ENCODE peak calls at places on chromosomes 3 and 15, in eight cellular contexts. W, L, K, O, H, S, D and N are unnamed samples.

GRCh38 chr3:128353991-128354687 is 112.6 kb downstream of the DNAJB8 start:
- ATAC-seq in W (no peak), L (no peak), K (no peak), O (peak), H (no peak), S (no peak), D (no peak), N (no peak)

GRCh38 chr3:168828536-168828935 is 732.8 kb upstream of the GOLIM4 start:
- ATAC-seq in W (no peak), L (no peak), K (no peak), O (no peak), H (no peak), S (no peak), D (no peak), N (no peak)

GRCh38 chr3:147656023-147656422 is 246.9 kb downstream of the ZIC1 start:
- ATAC-seq in W (no peak), L (no peak), K (no peak), O (no peak), H (no peak), S (no peak), D (peak), N (no peak)

GRCh38 chr15:36614016-36614415 is 34.6 kb downstream of the CDIN1 start:
- ATAC-seq in W (no peak), L (no peak), K (no peak), O (no peak), H (no peak), S (no peak), D (no peak), N (no peak)

GRCh38 chr3:2940062-2940461 is 170.1 kb downstream of the IL5RA start:
- ATAC-seq in W (no peak), L (no peak), K (no peak), O (no peak), H (no peak), S (no peak), D (no peak), N (no peak)

GRCh38 chr15:49902791-49903481 is 216.1 kb downstream of the ATP8B4 start:
- ATAC-seq in W (no peak), L (peak), K (no peak), O (no peak), H (peak), S (no peak), D (peak), N (peak)

GRCh38 chr3:114389156-114389555 is 95.3 kb downstream of the TIGIT start:
- ATAC-seq in W (peak), L (no peak), K (no peak), O (no peak), H (no peak), S (peak), D (no peak), N (no peak)

GRCh38 chr15:44319385-44319784 is 30.9 kb downstream of the GOLM2 start:
- ATAC-seq in W (peak), L (no peak), K (no peak), O (peak), H (no peak), S (no peak), D (no peak), N (no peak)

GRCh38 chr15:93302080-93302765 is 213.2 kb upstream of the RGMA start:
- ATAC-seq in W (no peak), L (no peak), K (no peak), O (no peak), H (peak), S (no peak), D (no peak), N (no peak)

GRCh38 chr3:129369711-129370110 is 58.7 kb downstream of the EFCAB12 start:
- ATAC-seq in W (no peak), L (no peak), K (no peak), O (no peak), H (no peak), S (no peak), D (no peak), N (peak)

GRCh38 chr3:55160241-55160877 is 232.5 kb upstream of the LRTM1 start:
- ATAC-seq in W (no peak), L (peak), K (no peak), O (no peak), H (peak), S (no peak), D (peak), N (no peak)

GRCh38 chr3:170047133-170047404 is 9.3 kb downstream of the GPR160 start:
- ATAC-seq in W (no peak), L (no peak), K (no peak), O (no peak), H (no peak), S (no peak), D (no peak), N (no peak)

GRCh38 chr3:29440321-29441019 is 159.6 kb downstream of the RBMS3 start:
- ATAC-seq in W (peak), L (peak), K (peak), O (no peak), H (peak), S (no peak), D (peak), N (no peak)

GRCh38 chr15:100910556-100910955 is 8.6 kb upstream of the LRRK1 start:
- ATAC-seq in W (no peak), L (no peak), K (no peak), O (no peak), H (no peak), S (no peak), D (no peak), N (no peak)

GRCh38 chr3:141795719-141796435 is 32.7 kb downstream of the GRK7 start:
- ATAC-seq in W (peak), L (peak), K (peak), O (peak), H (peak), S (peak), D (peak), N (peak)

GRCh38 chr3:45943207-45943846 is at the start of gene CXCR6:
- ATAC-seq in W (peak), L (no peak), K (no peak), O (no peak), H (no peak), S (peak), D (no peak), N (no peak)

GRCh38 chr15:57797145-57797544 is 90.6 kb downstream of the POLR2M start:
- ATAC-seq in W (no peak), L (no peak), K (no peak), O (no peak), H (no peak), S (no peak), D (peak), N (no peak)

GRCh38 chr3:151894219-151894618 is 20.8 kb downstream of the SUCNR1 start:
- ATAC-seq in W (no peak), L (no peak), K (no peak), O (no peak), H (no peak), S (no peak), D (no peak), N (no peak)

GRCh38 chr3:185702564-185703225 is 116.6 kb downstream of the SENP2 start:
- ATAC-seq in W (no peak), L (peak), K (peak), O (peak), H (peak), S (no peak), D (no peak), N (no peak)

GRCh38 chr15:71116942-71117341 is 1.7 kb downstream of the THSD4 start:
- ATAC-seq in W (no peak), L (no peak), K (no peak), O (no peak), H (peak), S (no peak), D (no peak), N (no peak)

GRCh38 chr3:50238549-50239026 is 2.6 kb downstream of the GNAI2 start:
- ATAC-seq in W (no peak), L (no peak), K (no peak), O (no peak), H (peak), S (no peak), D (peak), N (peak)

GRCh38 chr3:181252626-181253025 is 263.1 kb upstream of the DNAJC19 start:
- ATAC-seq in W (no peak), L (no peak), K (peak), O (no peak), H (no peak), S (no peak), D (no peak), N (no peak)

GRCh38 chr3:4515896-4516295 is 22.7 kb downstream of the ITPR1 start:
- ATAC-seq in W (no peak), L (no peak), K (no peak), O (no peak), H (peak), S (no peak), D (no peak), N (no peak)

GRCh38 chr3:32278714-32279113 is 40.2 kb downstream of the CMTM8 start:
- ATAC-seq in W (peak), L (no peak), K (peak), O (no peak), H (peak), S (no peak), D (no peak), N (no peak)

GRCh38 chr3:158053386-158053785 is 52.8 kb downstream of the SHOX2 start:
- ATAC-seq in W (no peak), L (no peak), K (no peak), O (no peak), H (no peak), S (no peak), D (no peak), N (no peak)